ENCODE peak calls at places on chromosomes 7 and 10, in four cellular contexts. U is esophagus squamous epithelium, L is uterus, V is astrocyte. C is an unnamed sample.

GRCh38 chr7:17971392-17971791 is 31.1 kb upstream of the SNX13 start:
- DNase-seq in U (no peak), L (no peak), V (peak; percentile 4), C (no peak)

GRCh38 chr7:29652611-29653010 is 89.0 kb downstream of the PRR15 start:
- DNase-seq in U (no peak), L (no peak), V (no peak), C (no peak)

GRCh38 chr7:155625557-155625956 is 18.9 kb upstream of the RBM33 start:
- DNase-seq in U (no peak), L (no peak), V (no peak), C (no peak)

GRCh38 chr7:151813445-151813844 is 63.5 kb downstream of the PRKAG2 start:
- DNase-seq in U (no peak), L (no peak), V (no peak), C (no peak)

GRCh38 chr7:77627307-77627671 is 69.0 kb upstream of the RSBN1L start:
- DNase-seq in U (no peak), L (no peak), V (peak; percentile 33), C (no peak)

GRCh38 chr7:30163231-30163894 is 28.6 kb downstream of the MTURN start:
- DNase-seq in U (no peak), L (no peak), V (no peak), C (no peak)

GRCh38 chr10:80165173-80165572 is 32.6 kb downstream of the PLAC9 start:
- DNase-seq in U (no peak), L (no peak), V (peak; percentile 41), C (no peak)

GRCh38 chr7:28169166-28169713 is 11.4 kb downstream of the JAZF1 start:
- DNase-seq in U (no peak), L (no peak), V (peak; percentile 39), C (no peak)

GRCh38 chr10:122461367-122461728 is at the start of gene HTRA1:
- DNase-seq in U (no peak), L (peak; percentile 80), V (no peak), C (no peak)

GRCh38 chr10:35135861-35136260 is 9.2 kb downstream of the CREM start:
- DNase-seq in U (no peak), L (no peak), V (no peak), C (no peak)

GRCh38 chr7:142323706-142324105 is 65.8 kb upstream of the PRSS58 start:
- DNase-seq in U (no peak), L (no peak), V (no peak), C (no peak)

GRCh38 chr7:131325179-131325840 is 2.4 kb upstream of the MKLN1 start:
- DNase-seq in U (no peak), L (no peak), V (no peak), C (no peak)

GRCh38 chr10:88913803-88914202 is 33.8 kb downstream of the STAMBPL1 start:
- DNase-seq in U (no peak), L (no peak), V (no peak), C (no peak)

DNA sequence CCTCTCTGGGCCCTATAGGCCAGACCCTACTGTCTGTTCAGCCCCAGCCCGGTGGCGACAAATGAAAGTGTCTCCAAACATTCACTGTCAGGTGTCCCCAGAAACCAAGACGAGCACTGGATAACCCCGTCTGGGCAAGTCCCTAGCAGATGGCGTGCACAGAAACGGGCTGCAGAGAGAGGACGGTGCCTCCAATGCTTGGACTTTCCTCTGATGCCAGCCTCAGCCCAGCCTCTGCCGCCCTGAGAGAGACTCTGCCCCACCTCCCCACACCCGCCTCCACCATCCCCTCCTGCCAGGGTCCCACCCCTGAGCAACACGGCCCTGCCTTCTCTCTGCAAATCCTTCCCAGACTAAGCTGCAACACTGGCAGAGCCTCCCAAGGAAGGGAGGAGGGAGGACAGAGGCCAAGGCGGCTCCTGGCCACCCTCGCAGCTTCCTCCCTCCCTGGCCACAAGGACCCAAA is 7.4 kb upstream of the LFNG start:
- DNase-seq in U (no peak), L (no peak), V (no peak), C (peak; percentile 35)
- H3K27ac ChIP-seq in U (peak overlapping the region; percentile 86), L (peak overlapping the region; percentile 63), V (no peak overlapping the region), C (peak overlapping the region; percentile 73)

DNA sequence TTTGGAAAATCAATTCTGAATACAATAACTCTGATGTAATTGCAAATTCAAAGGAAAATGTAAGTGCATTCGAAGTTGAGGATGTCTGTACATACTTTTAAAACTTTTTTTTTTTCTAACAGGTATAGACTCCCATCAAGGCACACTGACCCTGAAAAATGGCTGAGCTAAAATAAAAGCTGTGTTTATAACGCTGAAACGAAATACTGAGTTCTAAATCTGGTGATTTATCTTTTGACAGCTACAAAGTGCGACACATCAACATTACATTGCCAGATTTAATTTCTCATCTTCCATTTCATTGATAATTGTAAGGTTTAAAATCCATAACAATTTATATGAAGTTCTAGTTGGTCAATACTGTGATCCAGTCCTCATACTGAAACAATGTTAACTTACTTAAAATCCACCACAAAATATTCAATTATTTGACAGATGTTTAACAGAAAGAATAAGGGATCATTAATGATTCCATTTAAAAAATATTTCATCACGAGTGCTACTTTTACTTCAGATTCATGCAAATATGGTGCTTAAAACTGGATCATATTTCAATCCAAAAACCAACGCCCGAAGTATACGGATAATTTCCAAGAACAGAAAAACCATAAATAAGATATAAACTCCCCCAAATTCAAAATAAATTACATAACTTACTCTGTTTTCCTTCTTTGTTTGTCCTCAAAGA is 1.4 kb downstream of the RAB11FIP2 start:
- DNase-seq in U (no peak), L (no peak), V (no peak), C (no peak)
- H3K4me3 ChIP-seq in U (peak overlapping the region; percentile 95), L (peak overlapping the region; percentile 95), V (peak overlapping the region; percentile 76), C (peak overlapping the region; percentile 44)

GRCh38 chr10:124014416-124015154 is 78.8 kb downstream of the CHST15 start:
- DNase-seq in U (no peak), L (no peak), V (no peak), C (no peak)
- H3K27ac ChIP-seq in U (no peak overlapping the region), L (no peak overlapping the region), V (no peak overlapping the region), C (no peak overlapping the region)

GRCh38 chr10:54866666-54867065 is 65.6 kb upstream of the PCDH15 start:
- DNase-seq in U (no peak), L (no peak), V (no peak), C (no peak)
- H3K4me3 ChIP-seq in U (no peak overlapping the region), L (no peak overlapping the region), V (no peak overlapping the region), C (no peak overlapping the region)

DNA sequence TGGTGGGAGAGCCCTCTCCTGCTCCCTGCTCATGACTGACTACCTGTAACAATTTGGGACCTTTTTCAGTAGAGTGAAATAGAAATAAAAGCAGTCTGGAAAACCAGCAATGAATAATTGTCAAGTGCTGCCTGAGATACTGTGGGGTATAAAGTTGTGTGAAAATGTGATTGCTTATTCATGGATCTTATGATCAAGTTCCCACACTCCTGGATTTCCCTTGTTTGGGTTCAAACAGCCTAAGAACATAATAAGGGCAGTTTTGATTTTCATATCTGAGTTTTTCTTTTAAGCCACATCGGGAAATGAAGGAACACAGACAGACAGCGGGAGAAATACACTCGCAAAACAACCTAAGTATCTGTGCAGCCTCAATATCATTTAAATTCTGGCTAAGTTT is 52.9 kb downstream of the CALD1 start:
- DNase-seq in U (no peak), L (no peak), V (no peak), C (no peak)
- H3K27ac ChIP-seq in U (peak overlapping the region; percentile 62), L (peak overlapping the region; percentile 97), V (peak overlapping the region; percentile 55), C (no peak overlapping the region)

GRCh38 chr7:74223711-74224510 is 14.1 kb downstream of the LAT2 start:
- DNase-seq in U (no peak), L (no peak), V (no peak), C (no peak)
- H3K4me3 ChIP-seq in U (no peak overlapping the region), L (no peak overlapping the region), V (no peak overlapping the region), C (no peak overlapping the region)

C was measured in CD4-positive, alpha-beta memory T cell.